ENCODE peak calls at places on chromosomes 2 and 18, in six cellular contexts. E is SK-N-SH, A is suprapubic skin, W is stomach, G is upper lobe of left lung, Y is sigmoid colon. I is an unnamed sample. For H3K4me1, the result is how much of the 10 kb centered on the place peaks cover.

GRCh38 chr2:54503192-54503591 is 47.1 kb downstream of the SPTBN1 start:
- DNase-seq in E (peak), A (no peak), W (no peak), G (no peak), Y (no peak), I (no peak)

GRCh38 chr18:68623342-68623741 is 91.6 kb downstream of the TMX3 start:
- DNase-seq in E (peak), A (no peak), W (peak), G (no peak), Y (peak), I (no peak)

GRCh38 chr2:101509498-101510274 is 34.8 kb upstream of the RFX8 start:
- DNase-seq in E (no peak), A (no peak), W (no peak), G (peak), Y (peak), I (no peak)

GRCh38 chr2:242020196-242021004 is 150.9 kb downstream of the RTP5 start:
- DNase-seq in E (no peak), A (peak), W (no peak), G (no peak), Y (peak), I (peak)

GRCh38 chr2:229045671-229046070 is 225.4 kb downstream of the PID1 start:
- DNase-seq in E (no peak), A (no peak), W (no peak), G (peak), Y (no peak), I (no peak)

GRCh38 chr2:96262306-96262705 is 3.5 kb downstream of the TMEM127 start:
- DNase-seq in E (no peak), A (no peak), W (no peak), G (no peak), Y (no peak), I (no peak)

GRCh38 chr18:59837586-59837985 is 62.2 kb upstream of the PMAIP1 start:
- DNase-seq in E (peak), A (peak), W (peak), G (peak), Y (no peak), I (no peak)

GRCh38 chr2:118296663-118297062 is 208.4 kb downstream of the INSIG2 start:
- DNase-seq in E (no peak), A (no peak), W (no peak), G (no peak), Y (no peak), I (no peak)

GRCh38 chr18:74609535-74609934 is 11.9 kb downstream of the ZNF407 start:
- DNase-seq in E (no peak), A (no peak), W (no peak), G (no peak), Y (no peak), I (no peak)

GRCh38 chr2:130261970-130262760 is 63.9 kb upstream of the TUBA3E start:
- DNase-seq in E (peak), A (no peak), W (no peak), G (no peak), Y (no peak), I (no peak)

GRCh38 chr2:166610180-166610919 is 116.3 kb upstream of the SCN7A start:
- DNase-seq in E (no peak), A (no peak), W (no peak), G (no peak), Y (peak), I (no peak)

GRCh38 chr2:74982581-74982980 is 24.1 kb downstream of the POLE4 start:
- DNase-seq in E (no peak), A (no peak), W (no peak), G (no peak), Y (no peak), I (no peak)

GRCh38 chr2:135257383-135258090 is 205.4 kb downstream of the RAB3GAP1 start:
- DNase-seq in E (no peak), A (no peak), W (no peak), G (no peak), Y (no peak), I (no peak)

GRCh38 chr2:189253841-189254240 is 74.3 kb upstream of the COL5A2 start:
- DNase-seq in E (no peak), A (no peak), W (no peak), G (no peak), Y (no peak), I (no peak)

GRCh38 chr18:69752737-69753380 is 194.8 kb downstream of the CD226 start:
- DNase-seq in E (no peak), A (no peak), W (no peak), G (no peak), Y (no peak), I (no peak)

GRCh38 chr2:159613515-159614336 is 2.6 kb downstream of the BAZ2B start:
- DNase-seq in E (no peak), A (no peak), W (no peak), G (no peak), Y (no peak), I (no peak)

GRCh38 chr2:88601302-88601701 is 26.0 kb downstream of the EIF2AK3 start:
- DNase-seq in E (peak), A (no peak), W (no peak), G (no peak), Y (no peak), I (no peak)
- H3K4me1 ChIP-seq in E (under half), A (under half), W (under half), G (under half), Y (under half), I (under half)

DNA sequence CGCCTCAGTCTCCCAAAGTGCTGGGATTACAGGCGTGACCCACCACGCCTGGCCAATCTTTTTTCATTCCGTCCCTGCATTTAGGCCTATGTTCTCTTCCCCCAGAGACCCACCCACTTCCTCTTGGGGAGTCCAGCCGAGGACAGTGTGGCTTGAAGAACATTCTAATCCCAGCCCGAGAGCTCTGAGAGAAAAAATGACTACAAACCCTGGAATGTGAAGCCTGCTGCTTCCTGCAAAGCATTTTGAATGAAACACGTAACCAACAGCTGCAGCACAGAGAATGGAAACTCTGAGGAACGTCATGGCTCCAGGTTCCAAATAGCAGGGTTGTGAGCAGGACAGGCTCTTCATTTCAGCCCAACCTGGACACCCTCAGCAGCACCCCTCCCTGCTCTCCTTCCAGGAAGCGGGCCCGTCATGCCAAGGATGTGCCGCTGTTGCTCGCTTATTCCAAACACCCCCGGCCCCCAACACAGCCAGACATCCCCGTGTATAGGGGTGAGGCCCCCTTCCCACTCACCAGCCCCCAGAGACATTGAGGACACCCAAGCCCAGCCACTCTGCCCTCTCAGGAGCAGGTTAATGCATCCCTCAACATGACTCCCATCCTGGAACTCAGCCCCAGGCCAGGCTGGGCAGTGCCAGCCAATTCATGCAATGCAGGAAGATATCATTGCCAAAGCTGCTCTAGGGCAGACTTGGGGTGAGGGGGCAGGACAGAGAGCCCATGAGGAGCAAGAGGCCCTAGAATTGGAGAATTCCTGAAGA is 139.8 kb downstream of the ZFP36L2 start:
- DNase-seq in E (no peak), A (peak), W (no peak), G (peak), Y (peak), I (peak)
- TF ChIP-seq EP300 in E (peak), A (peak), W (peak), G (no peak), Y (no peak), I (peak)

DNA sequence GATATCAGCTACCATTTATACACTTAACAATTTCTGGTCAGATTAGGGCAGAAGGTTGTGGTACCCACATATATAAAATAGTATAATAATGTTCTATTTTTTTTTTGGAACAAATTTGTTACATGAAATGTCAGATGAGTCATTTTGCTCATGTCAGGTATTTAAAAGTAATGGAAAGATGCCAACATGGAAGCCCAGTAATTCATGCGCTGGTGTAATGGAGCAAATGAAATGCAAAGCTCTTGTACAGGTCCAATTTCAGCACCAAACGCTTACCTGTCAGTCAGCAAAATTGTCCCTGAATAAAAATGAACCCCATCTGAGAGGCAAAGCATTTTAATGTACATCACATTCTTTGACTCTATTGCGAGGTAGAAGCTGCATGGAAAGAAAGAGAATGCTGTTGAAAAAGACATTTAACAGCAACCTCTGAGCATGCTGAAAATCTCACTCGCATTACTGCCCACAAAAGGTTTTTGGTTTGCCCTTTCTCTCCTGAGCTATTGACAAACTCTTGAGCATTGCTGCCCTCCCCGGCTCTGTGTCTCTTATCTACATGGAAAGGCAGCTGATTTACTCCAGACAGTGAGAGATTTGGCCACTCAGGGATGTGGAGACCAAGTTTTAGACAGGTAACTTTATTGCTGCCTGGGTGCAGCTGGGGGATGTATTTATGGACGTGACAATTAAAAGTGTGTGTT is 217.5 kb downstream of the CAMKMT start:
- DNase-seq in E (no peak), A (no peak), W (no peak), G (no peak), Y (no peak), I (no peak)
- H3K4me3 ChIP-seq in E (no peak), A (no peak), W (no peak), G (no peak), Y (no peak), I (no peak)

DNA sequence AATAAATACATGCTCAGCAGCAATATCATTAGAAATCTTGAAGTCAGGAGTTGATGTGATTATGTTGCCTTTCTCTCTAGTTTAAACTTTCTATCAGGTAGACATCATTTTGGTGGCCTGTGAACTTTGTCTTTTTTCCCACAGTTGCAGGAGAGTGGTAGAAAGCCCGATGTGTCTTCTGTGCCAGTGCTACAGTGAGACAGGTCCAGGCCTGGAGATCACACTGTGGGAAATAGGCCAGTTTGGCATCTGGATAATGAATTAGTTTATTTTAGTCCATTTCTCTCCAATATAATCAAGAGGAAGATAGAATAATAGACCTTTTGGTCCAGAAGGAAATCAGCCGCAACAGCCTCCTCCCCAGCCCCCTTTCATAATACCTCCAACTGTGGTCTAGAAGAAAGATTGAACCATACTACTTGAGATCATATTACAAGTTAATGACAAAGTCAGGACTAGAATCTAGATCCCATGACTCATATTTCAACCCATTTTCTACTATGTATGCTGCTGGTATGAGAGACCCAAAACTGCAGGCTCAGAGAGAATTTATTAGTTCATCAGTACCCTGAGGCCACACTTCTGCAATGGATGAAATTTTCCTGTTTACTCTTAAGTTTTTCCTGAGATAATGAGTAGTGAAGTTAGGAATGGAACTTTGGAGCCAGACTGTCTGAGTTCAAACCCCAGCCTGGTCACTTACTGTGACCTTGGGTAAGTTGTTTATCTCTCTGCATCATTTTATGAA is 20.6 kb downstream of the KCMF1 start:
- DNase-seq in E (no peak), A (no peak), W (no peak), G (no peak), Y (no peak), I (no peak)
- H3K4me1 ChIP-seq in E (under half), A (under half), W (under half), G (under half), Y (half or more), I (under half)

I was measured in tibial nerve.